ENCODE peak calls at places on chromosomes 5 and 9, in four cellular contexts. P, Y, B and W are unnamed samples.

GRCh38 chr9:87223397-87224246 is 274.0 kb upstream of the DAPK1 start:
- DNase-seq in P (no peak), Y (no peak), B (no peak), W (no peak)

GRCh38 chr9:129555512-129556203 is 65.2 kb downstream of the C9orf50 start:
- DNase-seq in P (no peak), Y (no peak), B (no peak), W (no peak)

GRCh38 chr9:93673844-93674334 is 97.5 kb downstream of the PHF2 start:
- DNase-seq in P (no peak), Y (no peak), B (peak; percentile 33), W (peak; percentile 12)

GRCh38 chr5:102809033-102809432 is 53.9 kb downstream of the PAM start:
- DNase-seq in P (no peak), Y (peak; percentile 18), B (no peak), W (no peak)

GRCh38 chr9:128494108-128494742 is 10.3 kb upstream of the GLE1 start:
- DNase-seq in P (no peak), Y (peak; percentile 64), B (no peak), W (peak; percentile 69)

GRCh38 chr9:63816742-63817621 is 1468.0 kb downstream of the FOXD4L5 start:
- DNase-seq in P (peak; percentile 96), Y (peak; percentile 45), B (peak; percentile 98), W (peak; percentile 80)

GRCh38 chr5:81626524-81626923 is 124.4 kb downstream of the SSBP2 start:
- DNase-seq in P (peak; percentile 66), Y (peak; percentile 70), B (peak; percentile 73), W (no peak)

GRCh38 chr9:134422701-134423100 is 96.4 kb downstream of the RXRA start:
- DNase-seq in P (no peak), Y (no peak), B (no peak), W (no peak)

GRCh38 chr5:149745212-149745943 is 15.3 kb downstream of the PPARGC1B start:
- DNase-seq in P (no peak), Y (no peak), B (no peak), W (no peak)

GRCh38 chr5:105872569-105873270 is 1798.0 kb downstream of the EFNA5 start:
- DNase-seq in P (no peak), Y (no peak), B (no peak), W (no peak)

GRCh38 chr5:31638286-31638685 is 645 bp upstream of the PDZD2 start:
- DNase-seq in P (no peak), Y (no peak), B (no peak), W (no peak)

GRCh38 chr5:172958268-172959046 is 767 bp upstream of the RPL26L1 start:
- DNase-seq in P (peak; percentile 30), Y (peak; percentile 69), B (no peak), W (peak; percentile 79)

GRCh38 chr5:34686762-34687268 is 30.7 kb downstream of the RAI14 start:
- DNase-seq in P (peak; percentile 86), Y (peak; percentile 98), B (peak; percentile 84), W (peak; percentile 86)

GRCh38 chr5:141604318-141604717 is 14.5 kb downstream of the DIAPH1 start:
- DNase-seq in P (peak; percentile 90), Y (peak; percentile 72), B (peak; percentile 83), W (peak; percentile 53)

GRCh38 chr5:53262348-53262970 is 152.9 kb upstream of the MOCS2 start:
- DNase-seq in P (no peak), Y (no peak), B (no peak), W (no peak)

GRCh38 chr5:139806726-139807646 is 11.4 kb downstream of the PSD2 start:
- DNase-seq in P (no peak), Y (no peak), B (peak; percentile 48), W (no peak)

GRCh38 chr9:134422301-134422700 is 96.0 kb downstream of the RXRA start:
- DNase-seq in P (no peak), Y (peak; percentile 98), B (no peak), W (peak; percentile 92)

GRCh38 chr5:65262590-65263189 is 219.0 kb downstream of the ADAMTS6 start:
- DNase-seq in P (no peak), Y (no peak), B (no peak), W (no peak)

GRCh38 chr9:19992556-19992955 is 203.7 kb upstream of the SLC24A2 start:
- DNase-seq in P (peak; percentile 46), Y (no peak), B (no peak), W (no peak)

GRCh38 chr5:97383996-97384395 is 200.9 kb upstream of the RIOK2 start:
- DNase-seq in P (peak; percentile 38), Y (no peak), B (no peak), W (no peak)

GRCh38 chr5:180111273-180111695 is 39.7 kb upstream of the RNF130 start:
- DNase-seq in P (no peak), Y (no peak), B (peak; percentile 64), W (no peak)

GRCh38 chr5:107388111-107388861 is 282.5 kb downstream of the EFNA5 start:
- DNase-seq in P (peak; percentile 69), Y (no peak), B (no peak), W (no peak)

GRCh38 chr5:75020016-75020656 is 32.2 kb downstream of the GCNT4 start:
- DNase-seq in P (no peak), Y (peak; percentile 21), B (no peak), W (peak; percentile 20)

GRCh38 chr5:91114658-91115057 is 268.5 kb downstream of the ARRDC3 start:
- DNase-seq in P (no peak), Y (no peak), B (no peak), W (no peak)

GRCh38 chr5:131394128-131394527 is 130.3 kb downstream of the CDC42SE2 start:
- DNase-seq in P (no peak), Y (no peak), B (no peak), W (no peak)

GRCh38 chr5:16902846-16903245 is 33.2 kb downstream of the MYO10 start:
- DNase-seq in P (no peak), Y (no peak), B (no peak), W (no peak)

GRCh38 chr5:107217721-107218130 is 453.0 kb downstream of the EFNA5 start:
- DNase-seq in P (peak; percentile 65), Y (no peak), B (no peak), W (no peak)

GRCh38 chr5:176692835-176693476 is 45.7 kb downstream of the TSPAN17 start:
- DNase-seq in P (no peak), Y (peak; percentile 65), B (no peak), W (peak; percentile 57)

GRCh38 chr5:89276566-89277305 is 393.8 kb upstream of the MEF2C start:
- DNase-seq in P (peak; percentile 84), Y (no peak), B (no peak), W (no peak)

GRCh38 chr9:70466976-70467551 is 52.6 kb upstream of the KLF9 start:
- DNase-seq in P (peak; percentile 82), Y (no peak), B (no peak), W (no peak)

GRCh38 chr9:133261103-133261752 is 13.8 kb downstream of the ABO start:
- DNase-seq in P (no peak), Y (no peak), B (no peak), W (no peak)

GRCh38 chr9:75088646-75089368 is 493 bp downstream of the OSTF1 start:
- DNase-seq in P (peak; percentile 69), Y (peak; percentile 65), B (peak; percentile 61), W (peak; percentile 73)

GRCh38 chr5:128579669-128580068 is 41.6 kb upstream of the FBN2 start:
- DNase-seq in P (no peak), Y (no peak), B (no peak), W (no peak)

GRCh38 chr5:73686912-73687311 is 60.9 kb downstream of the ARHGEF28 start:
- DNase-seq in P (no peak), Y (no peak), B (no peak), W (no peak)

GRCh38 chr5:122101636-122102285 is 23.7 kb upstream of the LOX start:
- DNase-seq in P (no peak), Y (peak; percentile 48), B (no peak), W (no peak)

GRCh38 chr9:121620777-121621437 is 30.5 kb upstream of the DAB2IP start:
- DNase-seq in P (no peak), Y (no peak), B (no peak), W (no peak)

DNA sequence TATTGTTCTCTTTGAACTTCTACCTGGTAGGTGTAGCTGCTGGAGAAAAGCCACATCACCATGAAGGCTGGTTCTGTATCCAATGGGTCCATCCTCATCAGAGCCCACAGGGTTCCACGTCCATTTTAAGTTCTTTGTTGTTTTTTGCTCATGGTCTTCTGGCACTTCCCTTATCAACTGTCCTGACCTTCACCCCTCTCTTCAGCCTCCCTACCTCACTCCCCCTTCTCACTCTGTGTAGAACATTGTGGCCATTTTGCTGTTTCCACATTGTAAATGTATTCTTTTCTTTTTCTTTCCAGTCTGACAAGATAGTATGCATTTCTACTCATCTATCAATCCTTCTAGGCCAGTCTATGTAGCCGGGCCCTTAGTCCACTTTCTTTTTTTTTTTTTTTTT is 44.3 kb upstream of the F2RL2 start:
- DNase-seq in P (no peak), Y (no peak), B (no peak), W (no peak)
- H3K4me1 ChIP-seq in P (peaks cover 11% of the 10 kb centered on the region), Y (no peaks in the 10 kb centered on the region), B (no peaks in the 10 kb centered on the region), W (no peaks in the 10 kb centered on the region)

GRCh38 chr9:112731971-112732370 is 14.1 kb upstream of the INIP start:
- DNase-seq in P (no peak), Y (peak; percentile 90), B (no peak), W (peak; percentile 69)

GRCh38 chr9:112734892-112735291 is 15.7 kb upstream of the SNX30 start:
- DNase-seq in P (no peak), Y (no peak), B (no peak), W (no peak)
- H3K27ac ChIP-seq in P (no peak overlapping the region), Y (no peak overlapping the region), B (no peak overlapping the region), W (no peak overlapping the region)

DNA sequence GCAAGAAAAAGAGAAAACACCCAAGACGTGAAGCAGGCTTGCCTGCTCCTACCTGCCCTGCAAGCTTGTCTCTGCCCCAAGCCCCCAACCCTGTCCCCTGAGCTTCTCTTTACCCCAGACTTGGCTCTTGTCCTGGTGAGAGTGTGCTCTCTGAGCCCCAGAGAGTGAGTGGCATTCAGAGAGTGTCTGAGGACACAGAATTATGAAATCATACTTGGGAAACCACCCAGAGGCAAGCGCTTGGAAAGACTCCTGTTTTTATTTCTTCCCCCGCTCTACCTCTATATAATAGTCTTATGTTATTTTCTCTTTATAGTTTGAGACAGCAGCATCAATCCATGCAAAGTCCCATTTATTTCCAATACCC is 287.2 kb downstream of the GADD45G start:
- DNase-seq in P (no peak), Y (no peak), B (peak; percentile 12), W (no peak)
- H3K4me1 ChIP-seq in P (no peaks in the 10 kb centered on the region), Y (peaks cover 3% of the 10 kb centered on the region), B (no peaks in the 10 kb centered on the region), W (no peaks in the 10 kb centered on the region)

GRCh38 chr5:126016256-126016655 is 407.0 kb upstream of the GRAMD2B start:
- DNase-seq in P (no peak), Y (no peak), B (no peak), W (no peak)
- H3K27ac ChIP-seq in P (no peak overlapping the region), Y (no peak overlapping the region), B (no peak overlapping the region), W (no peak overlapping the region)